ENCODE peak calls at places on chromosomes 16 and 17, in six cellular contexts. L, G, Q, H, Y and O are unnamed samples. For H3K9me3, the result is how much of the 10 kb centered on the place peaks cover.

GRCh38 chr16:46573008-46573833 is 48.0 kb downstream of the SHCBP1 start:
- DNase-seq in H (no peak), Q (peak), Y (no peak), G (no peak), L (no peak), O (no peak)

GRCh38 chr16:20675488-20676267 is 21.8 kb downstream of the ACSM1 start:
- DNase-seq in L (no peak), G (no peak), Y (peak), H (no peak), Q (peak), O (no peak)

GRCh38 chr16:80299416-80299815 is 241.4 kb upstream of the DYNLRB2 start:
- DNase-seq in Q (no peak), Y (no peak), L (no peak), H (no peak), G (no peak), O (no peak)

GRCh38 chr16:25064967-25065366 is 46.6 kb upstream of the LCMT1 start:
- DNase-seq in L (no peak), Q (no peak), H (peak), Y (peak), G (no peak), O (no peak)

GRCh38 chr17:77581480-77581879 is 377.0 kb upstream of the TNRC6C start:
- DNase-seq in Q (no peak), H (no peak), L (no peak), G (no peak), Y (no peak), O (no peak)

GRCh38 chr16:85593503-85594195 is 19.5 kb upstream of the GSE1 start:
- DNase-seq in G (no peak), H (no peak), Y (no peak), Q (no peak), L (no peak), O (no peak)

GRCh38 chr17:65074778-65075250 is 18.3 kb upstream of the GNA13 start:
- DNase-seq in L (no peak), Q (peak), Y (peak), G (no peak), H (peak), O (no peak)

GRCh38 chr17:58245428-58246103 is 7.2 kb downstream of the LPO start:
- DNase-seq in H (no peak), G (no peak), L (no peak), Y (no peak), Q (no peak), O (no peak)

GRCh38 chr17:75635610-75636202 is 2.5 kb downstream of the SMIM5 start:
- DNase-seq in Y (no peak), L (no peak), H (peak), G (no peak), Q (no peak), O (no peak)

GRCh38 chr17:4896332-4897197 is 2.8 kb upstream of the C17orf107 start:
- DNase-seq in G (no peak), L (no peak), H (no peak), Y (no peak), Q (no peak), O (no peak)

GRCh38 chr17:2025622-2026309 is 632 bp upstream of the RTN4RL1 start:
- DNase-seq in H (peak), Q (peak), L (no peak), Y (peak), G (peak), O (no peak)

GRCh38 chr17:32936894-32937500 is 9.0 kb downstream of the TMEM98 start:
- DNase-seq in Q (peak), G (peak), L (peak), Y (peak), H (peak), O (peak)

DNA sequence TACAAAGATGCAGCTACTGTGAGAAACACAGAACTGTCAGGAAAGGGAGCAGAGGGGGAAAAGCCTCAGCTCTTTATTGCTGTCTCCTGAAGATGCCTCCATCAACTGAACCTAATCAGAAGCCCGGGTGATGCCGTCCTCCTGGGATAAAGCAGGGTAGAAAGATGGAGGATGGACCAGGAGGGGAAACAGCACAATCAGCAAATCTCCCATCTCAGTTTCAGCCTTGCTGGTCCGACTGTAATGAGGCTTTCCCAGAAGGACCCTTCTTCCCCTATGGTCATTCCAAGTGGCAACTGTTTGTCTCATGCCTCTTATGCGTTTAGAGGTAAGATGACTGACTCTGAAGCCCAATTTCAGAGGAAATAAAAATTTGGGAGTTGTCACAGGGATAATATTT is 24.3 kb downstream of the ZFP1 start:
- DNase-seq in L (no peak), Y (no peak), H (no peak), Q (no peak), G (no peak), O (no peak)
- H3K9me3 ChIP-seq in L (under half), Y (under half), H (under half), Q (under half), G (half or more), O (under half)

GRCh38 chr17:27066315-27066714 is 227.6 kb upstream of the WSB1 start:
- DNase-seq in Y (no peak), L (no peak), G (no peak), Q (no peak), H (no peak), O (no peak)

GRCh38 chr17:27069842-27070508 is 223.9 kb upstream of the WSB1 start:
- DNase-seq in L (no peak), G (no peak), Y (no peak), Q (no peak), H (no peak), O (no peak)

GRCh38 chr17:27065588-27065987 is 228.3 kb upstream of the WSB1 start:
- DNase-seq in Y (no peak), L (no peak), G (no peak), Q (no peak), H (no peak), O (no peak)

GRCh38 chr17:27072885-27073284 is 221.0 kb upstream of the WSB1 start:
- DNase-seq in L (no peak), G (no peak), Q (no peak), Y (no peak), H (no peak), O (no peak)

DNA sequence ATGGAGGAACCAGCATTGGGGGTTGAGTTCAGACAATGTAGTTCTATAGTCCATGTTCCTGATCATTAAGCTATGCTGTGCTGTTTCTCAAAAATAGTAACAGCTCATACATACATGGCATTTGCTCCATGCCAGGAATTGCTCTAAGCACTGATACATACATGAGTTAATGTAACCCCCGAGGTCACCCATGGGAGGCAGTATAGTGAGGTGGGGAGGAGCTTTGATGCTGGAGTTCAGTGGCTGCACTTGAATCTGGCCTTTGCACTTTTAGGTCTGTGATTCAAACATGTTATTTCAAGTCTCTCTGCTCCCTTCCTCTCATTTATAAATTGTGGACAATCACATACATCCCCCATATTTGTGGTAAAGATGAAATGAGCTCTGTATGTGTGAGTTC is 223.1 kb upstream of the WSB1 start:
- DNase-seq in G (no peak), Y (no peak), H (no peak), Q (no peak), L (no peak), O (no peak)
- H3K9me3 ChIP-seq in G (under half), Y (under half), H (under half), Q (under half), L (under half), O (under half)

GRCh38 chr16:68350951-68351350 is 40.1 kb downstream of the PRMT7 start:
- DNase-seq in H (no peak), G (no peak), Y (no peak), Q (no peak), L (no peak), O (no peak)
- H3K9me3 ChIP-seq in H (under half), G (under half), Y (under half), Q (under half), L (under half), O (under half)

GRCh38 chr17:53948323-53948722 is 125.6 kb downstream of the KIF2B start:
- DNase-seq in Q (no peak), G (no peak), L (no peak), H (no peak), Y (no peak), O (no peak)

GRCh38 chr17:53950207-53950857 is 127.6 kb downstream of the KIF2B start:
- DNase-seq in Y (no peak), H (no peak), L (no peak), Q (peak), G (no peak), O (no peak)

GRCh38 chr17:53949473-53950090 is 126.9 kb downstream of the KIF2B start:
- DNase-seq in H (no peak), L (no peak), G (no peak), Q (no peak), Y (no peak), O (no peak)

DNA sequence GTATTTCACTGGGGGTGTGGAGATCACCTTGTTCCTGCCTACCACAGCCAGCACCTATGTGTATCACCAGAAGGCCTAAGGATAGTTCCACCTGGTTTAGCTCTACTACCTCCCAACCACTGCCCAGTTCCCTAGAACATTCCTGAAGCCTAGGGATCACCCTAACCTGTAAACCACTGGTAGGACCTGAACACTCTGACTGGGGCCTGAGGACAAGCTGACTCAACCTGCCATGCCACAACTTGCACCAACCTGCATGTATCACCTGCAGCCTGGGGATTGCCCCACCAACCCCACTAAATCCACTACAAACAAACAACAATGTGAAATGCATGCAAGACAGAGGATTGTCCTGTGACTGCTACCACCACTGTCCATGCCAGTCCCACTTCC is 128.1 kb downstream of the KIF2B start:
- DNase-seq in Y (no peak), G (no peak), H (no peak), L (no peak), Q (no peak), O (no peak)
- H3K9me3 ChIP-seq in Y (under half), G (under half), H (under half), L (under half), Q (under half), O (under half)

DNA sequence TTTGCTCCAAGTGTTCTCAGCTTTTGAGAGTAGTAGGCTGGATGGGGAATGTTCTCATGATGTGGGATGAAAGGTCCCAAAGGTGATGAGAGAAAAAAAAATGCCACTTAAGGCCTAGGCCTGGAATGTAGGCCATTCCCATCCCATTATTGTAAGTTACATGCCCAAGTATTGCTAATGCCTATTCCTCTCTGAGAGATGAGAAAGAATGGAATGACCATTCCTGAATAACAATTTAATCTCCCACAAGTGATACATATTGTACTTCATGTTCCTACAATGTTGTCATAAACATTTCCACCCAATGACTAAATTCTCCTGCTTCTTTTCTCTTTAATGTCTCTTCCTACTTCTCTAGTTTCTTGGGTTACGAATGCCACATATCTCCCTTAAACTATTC is 102.8 kb upstream of the KCNJ16 start:
- DNase-seq in Q (no peak), H (no peak), Y (no peak), G (no peak), L (no peak), O (no peak)
- H3K9me3 ChIP-seq in Q (under half), H (under half), Y (under half), G (under half), L (under half), O (under half)

GRCh38 chr16:35391328-35391727 is 1931.9 kb downstream of the TP53TG3F start:
- DNase-seq in Y (peak), G (no peak), H (peak), L (no peak), Q (no peak), O (no peak)

DNA sequence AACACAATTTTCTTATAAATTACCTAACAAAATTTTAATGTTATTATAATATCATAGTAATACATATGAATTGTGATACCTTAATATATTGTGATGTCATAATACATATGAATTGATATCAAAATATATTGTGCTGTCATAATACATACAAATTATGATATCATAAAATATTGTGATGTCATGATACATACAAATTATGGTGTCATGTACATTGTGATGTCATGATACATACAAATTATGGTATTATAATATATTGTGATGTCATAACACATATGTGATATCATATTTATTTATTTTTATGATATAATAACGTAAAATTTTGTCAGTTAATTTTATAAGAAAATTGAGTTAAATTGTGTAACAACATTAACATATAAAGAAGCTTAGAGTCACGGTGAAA is 1927.2 kb downstream of the TP53TG3F start:
- DNase-seq in Q (no peak), L (no peak), Y (no peak), G (no peak), H (no peak), O (no peak)
- H3K9me3 ChIP-seq in Q (under half), L (under half), Y (under half), G (under half), H (under half), O (under half)

GRCh38 chr16:13697013-13697412 is 222.9 kb upstream of the ERCC4 start:
- DNase-seq in Q (no peak), Y (no peak), H (no peak), L (no peak), G (no peak), O (no peak)

GRCh38 chr16:13697568-13697967 is 222.4 kb upstream of the ERCC4 start:
- DNase-seq in L (no peak), G (no peak), Q (no peak), H (no peak), Y (no peak), O (no peak)

GRCh38 chr16:13696017-13696416 is 223.9 kb upstream of the ERCC4 start:
- DNase-seq in G (no peak), H (no peak), Y (no peak), L (no peak), Q (no peak), O (no peak)
- H3K9me3 ChIP-seq in G (under half), H (under half), Y (under half), L (under half), Q (under half), O (under half)

GRCh38 chr17:12947047-12947446 is 70.8 kb downstream of the ELAC2 start:
- DNase-seq in G (no peak), L (no peak), Y (no peak), H (no peak), Q (no peak), O (no peak)
- H3K9me3 ChIP-seq in G (under half), L (under half), Y (under half), H (under half), Q (under half), O (under half)

GRCh38 chr16:5604770-5605169 is 507.2 kb upstream of the EEF2KMT start:
- DNase-seq in Y (no peak), L (no peak), H (no peak), G (no peak), Q (peak), O (no peak)
- H3K9me3 ChIP-seq in Y (under half), L (under half), H (under half), G (under half), Q (under half), O (under half)